ENCODE peak calls at places on chromosomes 7 and 10, in nine cellular contexts. M, V, Y, Q, L, R, J, D and P are unnamed samples.

GRCh38 chr7:32941181-32941995 is 15.9 kb upstream of the FKBP9 start:
- DNase-seq in D (no peak), V (no peak), Q (no peak), J (no peak), R (no peak), Y (no peak), M (no peak), L (no peak), P (no peak)

GRCh38 chr10:100043796-100044195 is 34.0 kb upstream of the DNMBP start:
- DNase-seq in M (no peak), L (no peak), V (no peak), J (peak), Y (peak), R (peak), D (peak), Q (peak), P (peak)

GRCh38 chr7:35799846-35800717 is 775 bp upstream of the SEPTIN7 start:
- DNase-seq in M (peak), Q (peak), J (peak), Y (peak), D (peak), L (peak), V (peak), R (peak), P (peak)

GRCh38 chr7:1042161-1042833 is 2.0 kb upstream of the GPR146 start:
- DNase-seq in Q (peak), Y (no peak), R (no peak), D (no peak), L (no peak), J (no peak), V (no peak), M (no peak), P (peak)

GRCh38 chr10:71255817-71256660 is 43.7 kb downstream of the UNC5B start:
- DNase-seq in Y (no peak), R (peak), V (no peak), Q (no peak), J (peak), L (peak), D (no peak), M (no peak), P (peak)

GRCh38 chr7:27917119-27917518 is 177.2 kb downstream of the TAX1BP1 start:
- DNase-seq in D (no peak), M (no peak), R (no peak), L (no peak), Y (no peak), Q (no peak), V (no peak), J (no peak), P (no peak)

GRCh38 chr10:107653832-107654287 is 489.4 kb upstream of the SORCS1 start:
- DNase-seq in Y (no peak), V (peak), M (peak), Q (peak), D (no peak), J (peak), R (no peak), L (peak), P (no peak)

GRCh38 chr10:132452651-132453469 is 55.9 kb downstream of the PWWP2B start:
- DNase-seq in M (peak), Y (peak), V (peak), Q (peak), D (peak), R (peak), L (peak), J (peak), P (peak)

GRCh38 chr10:81957976-81958375 is 83.0 kb downstream of the NRG3 start:
- DNase-seq in M (no peak), Y (no peak), V (no peak), D (no peak), J (peak), Q (no peak), L (no peak), R (no peak), P (no peak)

GRCh38 chr7:6917258-6917657 is 91.2 kb upstream of the CCZ1B start:
- DNase-seq in D (no peak), R (no peak), J (no peak), L (no peak), M (no peak), Y (no peak), V (no peak), Q (no peak), P (no peak)

GRCh38 chr10:7649673-7650330 is 17.0 kb downstream of the ITIH5 start:
- DNase-seq in Y (no peak), R (no peak), Q (no peak), M (no peak), L (no peak), V (no peak), J (no peak), D (peak), P (no peak)

GRCh38 chr7:110090113-110090820 is 1000.7 kb upstream of the LRRN3 start:
- DNase-seq in V (peak), M (peak), R (no peak), J (peak), L (no peak), Y (no peak), Q (peak), D (no peak), P (no peak)

GRCh38 chr10:111295788-111296187 is 219.0 kb downstream of the ADRA2A start:
- DNase-seq in V (no peak), Q (no peak), M (no peak), D (no peak), R (no peak), L (no peak), Y (no peak), J (peak), P (no peak)

GRCh38 chr10:13637303-13637856 is 50.6 kb downstream of the PRPF18 start:
- DNase-seq in J (no peak), Q (no peak), V (no peak), M (no peak), R (no peak), D (no peak), L (no peak), Y (no peak), P (no peak)

GRCh38 chr7:130481898-130482297 is 10.0 kb upstream of the MEST start:
- DNase-seq in D (no peak), Y (peak), V (no peak), Q (no peak), R (no peak), L (no peak), J (no peak), M (no peak), P (no peak)

GRCh38 chr7:127629268-127629854 is 11.4 kb upstream of the PAX4 start:
- DNase-seq in D (no peak), L (peak), V (peak), Y (peak), Q (peak), M (peak), J (no peak), R (no peak), P (no peak)

GRCh38 chr7:100825760-100826545 is 1.4 kb downstream of the EPHB4 start:
- DNase-seq in D (no peak), M (no peak), J (peak), V (no peak), Q (peak), R (no peak), Y (peak), L (peak), P (peak)

GRCh38 chr7:29291723-29292591 is 97.4 kb downstream of the CHN2 start:
- DNase-seq in R (no peak), Y (no peak), Q (no peak), D (no peak), J (no peak), L (no peak), M (no peak), V (no peak), P (no peak)
- H3K27ac ChIP-seq in R (no peak), Y (no peak), Q (no peak), D (no peak), J (no peak), L (no peak), M (no peak), V (no peak), P (no peak)

GRCh38 chr7:11082121-11082520 is 108.4 kb downstream of the PHF14 start:
- DNase-seq in V (no peak), L (no peak), M (no peak), J (no peak), R (no peak), Q (no peak), D (no peak), Y (no peak), P (no peak)
- TF ChIP-seq CTCF in V (no peak), L (no peak), M (no peak), J (no peak), R (no peak), Q (no peak), D (no peak), Y (no peak), P (no peak)

GRCh38 chr10:122102146-122102866 is 113.3 kb downstream of the TACC2 start:
- DNase-seq in Y (no peak), R (no peak), V (no peak), L (no peak), J (no peak), Q (no peak), M (no peak), D (peak), P (no peak)
- H3K27ac ChIP-seq in Y (no peak), R (peak), V (no peak), L (peak), J (no peak), Q (no peak), M (no peak), D (peak), P (peak)

GRCh38 chr10:23116696-23117095 is 21.3 kb downstream of the MSRB2 start:
- DNase-seq in M (no peak), L (no peak), J (no peak), R (no peak), D (no peak), V (no peak), Y (no peak), Q (no peak), P (no peak)

GRCh38 chr10:23110722-23111660 is 15.6 kb downstream of the MSRB2 start:
- DNase-seq in M (no peak), V (no peak), Y (no peak), L (no peak), R (no peak), D (no peak), J (no peak), Q (no peak), P (no peak)

GRCh38 chr10:23106508-23106907 is 11.1 kb downstream of the MSRB2 start:
- DNase-seq in M (no peak), J (no peak), Q (no peak), V (no peak), R (no peak), L (no peak), D (no peak), Y (peak), P (no peak)

GRCh38 chr10:23114228-23114850 is 19.0 kb downstream of the MSRB2 start:
- DNase-seq in D (no peak), M (no peak), V (no peak), L (no peak), Q (no peak), R (no peak), J (no peak), Y (no peak), P (no peak)

DNA sequence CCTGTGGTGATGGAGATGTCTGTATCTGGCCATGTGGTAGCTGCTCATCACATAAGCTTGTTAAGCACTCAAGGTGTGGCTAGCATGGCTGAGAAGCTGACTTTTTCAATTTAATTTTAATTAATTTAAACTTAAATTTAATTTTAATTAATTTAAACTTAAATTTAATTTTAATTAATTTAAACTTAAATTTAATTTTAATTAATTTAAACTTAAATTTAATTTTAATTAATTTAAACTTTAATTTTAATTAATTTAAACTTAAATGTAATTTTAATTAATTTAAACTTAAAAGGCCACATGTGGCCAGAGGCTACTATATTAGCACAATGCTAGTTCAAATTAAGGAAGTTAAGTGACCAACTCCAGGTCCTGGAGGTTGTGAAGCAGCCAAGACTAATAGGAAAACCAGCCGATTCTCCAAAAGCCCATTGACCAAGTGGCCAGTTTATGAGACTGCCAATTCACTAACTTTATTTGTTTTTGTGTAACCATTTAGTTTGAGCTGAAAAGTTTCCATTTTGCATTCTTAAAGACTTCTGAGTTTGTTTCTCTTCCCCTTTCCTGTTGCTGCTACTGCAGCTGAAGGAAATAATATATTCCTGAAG is 16.4 kb downstream of the MSRB2 start:
- DNase-seq in V (no peak), D (no peak), Q (no peak), Y (no peak), R (no peak), L (no peak), M (no peak), J (no peak), P (no peak)
- TF ChIP-seq CTCF in V (no peak), D (no peak), Q (no peak), Y (no peak), R (no peak), L (no peak), M (no peak), J (no peak), P (no peak)

GRCh38 chr7:40595832-40596231 is 461.0 kb downstream of the SUGCT start:
- DNase-seq in Q (no peak), L (no peak), V (no peak), M (no peak), Y (no peak), J (no peak), D (no peak), R (no peak), P (no peak)
- H3K27ac ChIP-seq in Q (no peak), L (no peak), V (no peak), M (no peak), Y (no peak), J (no peak), D (no peak), R (peak), P (no peak)

GRCh38 chr10:112970036-112970435 is 20.0 kb downstream of the TCF7L2 start:
- DNase-seq in M (no peak), D (no peak), V (no peak), Y (no peak), J (no peak), Q (no peak), R (no peak), L (no peak), P (no peak)

GRCh38 chr10:112973046-112973445 is 23.0 kb downstream of the TCF7L2 start:
- DNase-seq in J (no peak), D (no peak), Y (no peak), M (no peak), L (no peak), Q (no peak), V (no peak), R (peak), P (no peak)

GRCh38 chr10:112977294-112977951 is 27.4 kb downstream of the TCF7L2 start:
- DNase-seq in J (no peak), Q (no peak), D (no peak), Y (no peak), R (no peak), M (no peak), L (no peak), V (no peak), P (no peak)

GRCh38 chr10:112972606-112973005 is 22.6 kb downstream of the TCF7L2 start:
- DNase-seq in Q (no peak), L (no peak), V (no peak), D (no peak), R (no peak), Y (no peak), J (no peak), M (no peak), P (no peak)

GRCh38 chr10:112973805-112974204 is 23.8 kb downstream of the TCF7L2 start:
- DNase-seq in J (no peak), Y (no peak), D (no peak), V (no peak), L (no peak), M (no peak), Q (no peak), R (no peak), P (no peak)
- TF ChIP-seq CTCF in J (no peak), Y (peak), D (no peak), V (no peak), L (no peak), M (no peak), Q (no peak), R (no peak), P (no peak)

GRCh38 chr10:95312986-95313495 is 22.2 kb upstream of the PDLIM1 start:
- DNase-seq in Y (peak), L (no peak), J (no peak), M (no peak), Q (no peak), D (no peak), V (no peak), R (peak), P (no peak)

GRCh38 chr10:95309958-95310357 is 19.2 kb upstream of the PDLIM1 start:
- DNase-seq in Y (no peak), Q (no peak), L (no peak), M (no peak), J (no peak), V (no peak), D (no peak), R (no peak), P (no peak)

GRCh38 chr10:95315509-95315908 is 24.7 kb upstream of the PDLIM1 start:
- DNase-seq in M (no peak), V (no peak), L (no peak), Q (no peak), Y (no peak), J (no peak), R (no peak), D (no peak), P (no peak)

GRCh38 chr10:95312264-95312663 is 21.5 kb upstream of the PDLIM1 start:
- DNase-seq in R (peak), V (no peak), Y (no peak), J (no peak), Q (peak), M (no peak), D (peak), L (no peak), P (no peak)

GRCh38 chr10:95314519-95314918 is 23.7 kb upstream of the PDLIM1 start:
- DNase-seq in V (no peak), D (no peak), Y (no peak), L (no peak), Q (no peak), R (no peak), J (no peak), M (no peak), P (no peak)
- H3K27ac ChIP-seq in V (no peak), D (peak), Y (no peak), L (no peak), Q (no peak), R (peak), J (no peak), M (no peak), P (no peak)

GRCh38 chr7:92832623-92833023 is 3.8 kb downstream of the CDK6 start:
- DNase-seq in V (no peak), L (no peak), M (no peak), D (no peak), Q (no peak), J (no peak), Y (no peak), R (no peak), P (no peak)

GRCh38 chr7:92835140-92835850 is 1.1 kb downstream of the CDK6 start:
- DNase-seq in V (peak), L (peak), M (peak), D (no peak), J (peak), R (peak), Y (peak), Q (peak), P (peak)

GRCh38 chr7:92834661-92835139 is 1.7 kb downstream of the CDK6 start:
- DNase-seq in Y (peak), M (peak), R (peak), L (peak), V (peak), D (no peak), Q (peak), J (no peak), P (peak)

GRCh38 chr7:92833024-92833765 is 3.2 kb downstream of the CDK6 start:
- DNase-seq in Y (peak), M (peak), V (peak), J (peak), D (peak), Q (peak), L (peak), R (peak), P (peak)

GRCh38 chr7:92833766-92834605 is 2.4 kb downstream of the CDK6 start:
- DNase-seq in J (peak), M (peak), Q (peak), R (peak), V (peak), L (peak), D (peak), Y (peak), P (peak)
- TF ChIP-seq CTCF in J (peak), M (peak), Q (no peak), R (no peak), V (peak), L (no peak), D (no peak), Y (peak), P (no peak)